ENCODE peak calls at places on chromosome 15, in six cellular contexts. W, A, Z, N, C and D are unnamed samples.

GRCh38 chr15:65795663-65796201 is 3.6 kb upstream of the DENND4A start:
- DNase-seq in W (no peak), N (no peak), C (no peak), Z (no peak), A (no peak), D (no peak)

GRCh38 chr15:68672781-68673205 is 94.0 kb downstream of the CORO2B start:
- DNase-seq in A (no peak), N (no peak), W (peak), Z (no peak), C (peak), D (no peak)

GRCh38 chr15:92612891-92613290 is 42.7 kb downstream of the FAM174B start:
- DNase-seq in A (no peak), Z (no peak), N (no peak), C (no peak), W (no peak), D (no peak)

GRCh38 chr15:70406624-70407390 is 309.1 kb upstream of the TLE3 start:
- DNase-seq in A (no peak), N (no peak), W (no peak), C (no peak), Z (no peak), D (no peak)

GRCh38 chr15:63604281-63604680 is 7.1 kb downstream of the FBXL22 start:
- DNase-seq in A (no peak), C (no peak), W (no peak), N (no peak), Z (no peak), D (no peak)

GRCh38 chr15:38671675-38672141 is 107.1 kb upstream of the RASGRP1 start:
- DNase-seq in Z (no peak), N (no peak), W (no peak), C (peak), A (no peak), D (no peak)

GRCh38 chr15:37045859-37046318 is 54.5 kb downstream of the MEIS2 start:
- DNase-seq in C (no peak), Z (no peak), W (no peak), A (no peak), N (no peak), D (no peak)

GRCh38 chr15:63945005-63945788 is 101.1 kb downstream of the DAPK2 start:
- DNase-seq in A (peak), Z (peak), W (peak), C (peak), N (peak), D (peak)

GRCh38 chr15:33027636-33028035 is 166.9 kb downstream of the FMN1 start:
- DNase-seq in N (no peak), C (no peak), A (no peak), Z (no peak), W (no peak), D (no peak)

GRCh38 chr15:58528197-58528870 is 96.5 kb downstream of the LIPC start:
- DNase-seq in C (peak), W (peak), A (no peak), Z (no peak), N (no peak), D (no peak)

GRCh38 chr15:100030586-100031249 is 297.5 kb upstream of the LYSMD4 start:
- DNase-seq in Z (no peak), W (no peak), N (no peak), A (no peak), C (peak), D (no peak)

GRCh38 chr15:65377976-65378366 is at the start of gene IGDCC3:
- DNase-seq in C (no peak), N (no peak), W (no peak), Z (no peak), A (peak), D (no peak)

GRCh38 chr15:51661072-51661471 is 20.2 kb upstream of the SCG3 start:
- DNase-seq in Z (no peak), A (no peak), W (no peak), C (no peak), N (no peak), D (no peak)

GRCh38 chr15:22887157-22887951 is 48.9 kb downstream of the NIPA2 start:
- DNase-seq in C (peak), N (peak), W (no peak), A (peak), Z (no peak), D (peak)

GRCh38 chr15:38879909-38880471 is 315.4 kb upstream of the RASGRP1 start:
- DNase-seq in A (no peak), Z (no peak), W (no peak), N (peak), C (peak), D (no peak)

GRCh38 chr15:58346361-58346760 is 85.4 kb upstream of the LIPC start:
- DNase-seq in Z (no peak), C (no peak), N (no peak), W (peak), A (no peak), D (no peak)

GRCh38 chr15:94186770-94187331 is 44.5 kb upstream of the MCTP2 start:
- DNase-seq in C (no peak), N (no peak), W (no peak), A (no peak), Z (no peak), D (no peak)

GRCh38 chr15:100236981-100237720 is 104.6 kb downstream of the ADAMTS17 start:
- DNase-seq in N (no peak), A (no peak), C (no peak), Z (no peak), W (no peak), D (no peak)

GRCh38 chr15:42650208-42651066 is 75.0 kb downstream of the STARD9 start:
- DNase-seq in C (peak), W (peak), Z (no peak), N (peak), A (peak), D (peak)

GRCh38 chr15:88238618-88239430 is 17.7 kb downstream of the NTRK3 start:
- DNase-seq in C (peak), A (no peak), W (no peak), N (no peak), Z (no peak), D (no peak)

GRCh38 chr15:66433726-66434125 is 47.0 kb downstream of the MAP2K1 start:
- DNase-seq in C (peak), A (no peak), W (no peak), N (no peak), Z (no peak), D (no peak)

GRCh38 chr15:62209322-62209721 is 44.2 kb upstream of the C2CD4B start:
- DNase-seq in N (no peak), W (no peak), Z (no peak), C (no peak), A (no peak), D (no peak)

GRCh38 chr15:90691369-90691768 is 25.8 kb upstream of the BLM start:
- DNase-seq in Z (no peak), C (no peak), N (no peak), W (no peak), A (no peak), D (no peak)

GRCh38 chr15:80780416-80781221 is 1.4 kb downstream of the CEMIP start:
- DNase-seq in W (peak), N (peak), A (peak), Z (no peak), C (peak), D (no peak)

GRCh38 chr15:70783610-70784021 is 20.3 kb upstream of the UACA start:
- DNase-seq in Z (no peak), A (no peak), N (no peak), C (peak), W (peak), D (no peak)

GRCh38 chr15:47870956-47871625 is 153.8 kb downstream of the SEMA6D start:
- DNase-seq in A (no peak), W (no peak), N (no peak), C (peak), Z (no peak), D (no peak)

GRCh38 chr15:79185199-79185598 is 94.6 kb upstream of the RASGRF1 start:
- DNase-seq in W (peak), C (no peak), A (peak), N (no peak), Z (no peak), D (no peak)

GRCh38 chr15:38073278-38073930 is 139.0 kb downstream of the TMCO5A start:
- DNase-seq in N (peak), W (peak), A (no peak), Z (no peak), C (peak), D (peak)

GRCh38 chr15:29682781-29683180 is 139.5 kb downstream of the TJP1 start:
- DNase-seq in A (no peak), Z (no peak), N (no peak), C (peak), W (no peak), D (no peak)

GRCh38 chr15:58078591-58078990 is 13.1 kb upstream of the ALDH1A2 start:
- DNase-seq in Z (no peak), A (no peak), N (no peak), W (no peak), C (no peak), D (no peak)

GRCh38 chr15:58247803-58248503 is 109.8 kb downstream of the AQP9 start:
- DNase-seq in Z (no peak), W (no peak), C (peak), A (no peak), N (peak), D (no peak)

GRCh38 chr15:77251662-77252061 is 168.2 kb downstream of the PEAK1 start:
- DNase-seq in N (no peak), Z (no peak), W (no peak), A (peak), C (peak), D (no peak)
- TF ChIP-seq POLR2A in N (no peak), Z (no peak), W (no peak), A (no peak), C (no peak), D (no peak)

DNA sequence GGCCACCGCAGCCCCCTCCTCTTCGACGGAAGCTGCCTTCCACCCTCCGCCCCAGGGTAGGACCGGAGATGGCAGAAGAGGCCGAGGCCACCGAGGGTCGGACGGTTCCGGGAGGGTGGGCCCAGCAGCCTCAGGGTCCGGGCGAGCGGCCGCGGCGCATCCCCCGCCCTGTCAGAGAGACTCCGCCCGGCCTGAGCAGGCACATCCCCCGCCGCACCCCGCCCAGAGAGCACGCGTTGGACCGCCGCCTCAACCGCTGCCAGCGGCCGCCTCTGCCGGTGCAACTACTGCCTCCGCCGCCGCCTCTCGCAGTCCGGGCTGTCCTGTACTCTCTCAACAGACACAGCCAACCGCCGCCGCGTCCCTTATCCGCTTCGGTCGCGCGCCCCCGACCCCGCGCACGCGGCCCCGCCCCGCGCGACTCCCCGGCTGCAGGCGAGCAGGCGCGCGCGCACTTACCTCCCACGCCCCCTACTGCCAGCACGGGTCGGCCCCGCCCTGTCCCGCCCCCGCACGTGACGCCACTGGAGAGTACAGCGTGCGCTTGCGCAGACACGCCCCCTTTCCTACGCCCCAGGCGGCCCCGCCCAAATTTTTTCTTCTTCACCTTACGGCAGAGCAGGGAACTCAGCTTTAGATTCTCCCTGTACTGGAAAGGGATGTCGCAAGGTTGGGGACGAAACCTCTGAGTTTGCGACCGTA is at the start of gene MYO9A:
- DNase-seq in Z (peak), N (peak), C (peak), W (peak), A (peak), D (peak)
- TF ChIP-seq POLR2A in Z (no peak), N (peak), C (peak), W (peak), A (no peak), D (peak)

GRCh38 chr15:34584996-34585395 is 1.5 kb upstream of the GOLGA8B start:
- DNase-seq in Z (no peak), C (no peak), N (no peak), W (no peak), A (no peak), D (no peak)

GRCh38 chr15:34584321-34584668 is 844 bp upstream of the GOLGA8B start:
- DNase-seq in W (no peak), C (no peak), N (no peak), Z (no peak), A (peak), D (no peak)

GRCh38 chr15:34582461-34583357 is 742 bp downstream of the GOLGA8B start:
- DNase-seq in W (peak), C (peak), A (peak), N (no peak), Z (no peak), D (peak)

GRCh38 chr15:34583399-34584320 is at the start of gene GOLGA8B:
- DNase-seq in W (peak), C (peak), Z (no peak), N (peak), A (peak), D (peak)

DNA sequence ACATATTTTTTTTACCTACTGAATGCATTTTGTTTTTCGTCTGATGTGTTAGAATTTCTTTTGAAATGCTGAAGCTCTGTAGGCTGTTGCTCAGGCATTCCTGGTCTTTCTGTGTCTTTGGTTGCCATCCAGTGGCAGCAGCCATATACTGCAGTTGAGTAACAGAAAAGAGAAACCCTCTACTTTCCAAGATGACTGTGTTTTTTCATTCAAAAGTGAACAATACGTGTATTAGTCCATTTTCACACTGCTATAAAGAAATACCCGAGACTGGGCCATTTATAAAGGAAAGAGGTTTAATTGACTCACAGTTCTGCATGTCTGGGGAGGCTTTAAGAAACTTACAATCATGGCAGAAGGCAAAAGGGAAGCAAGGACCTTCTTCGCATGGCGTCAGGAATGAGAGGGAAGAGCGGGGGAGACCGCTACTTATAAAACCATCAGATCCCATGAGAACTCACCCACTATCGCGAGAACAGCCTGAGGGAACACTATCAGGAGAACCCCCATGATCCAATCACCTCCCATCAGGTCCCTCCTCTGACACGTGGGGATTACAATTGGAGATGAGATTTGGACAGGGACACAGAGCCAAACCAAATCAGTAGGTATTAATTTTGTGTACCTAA is 4.7 kb upstream of the GOLGA8B start:
- DNase-seq in Z (no peak), N (peak), C (peak), W (peak), A (peak), D (peak)
- TF ChIP-seq POLR2A in Z (no peak), N (no peak), C (peak), W (peak), A (peak), D (peak)

GRCh38 chr15:75348034-75348562 is 1.3 kb downstream of the NEIL1 start:
- DNase-seq in N (no peak), Z (no peak), W (no peak), A (peak), C (no peak), D (no peak)

GRCh38 chr15:75348563-75349350 is 1.9 kb downstream of the NEIL1 start:
- DNase-seq in Z (no peak), A (peak), N (no peak), C (no peak), W (no peak), D (no peak)

GRCh38 chr15:75352186-75352585 is 5.3 kb downstream of the NEIL1 start:
- DNase-seq in W (no peak), C (no peak), A (no peak), N (no peak), Z (no peak), D (no peak)

GRCh38 chr15:75349851-75350588 is 3.2 kb downstream of the NEIL1 start:
- DNase-seq in N (no peak), Z (no peak), A (no peak), C (no peak), W (no peak), D (no peak)

DNA sequence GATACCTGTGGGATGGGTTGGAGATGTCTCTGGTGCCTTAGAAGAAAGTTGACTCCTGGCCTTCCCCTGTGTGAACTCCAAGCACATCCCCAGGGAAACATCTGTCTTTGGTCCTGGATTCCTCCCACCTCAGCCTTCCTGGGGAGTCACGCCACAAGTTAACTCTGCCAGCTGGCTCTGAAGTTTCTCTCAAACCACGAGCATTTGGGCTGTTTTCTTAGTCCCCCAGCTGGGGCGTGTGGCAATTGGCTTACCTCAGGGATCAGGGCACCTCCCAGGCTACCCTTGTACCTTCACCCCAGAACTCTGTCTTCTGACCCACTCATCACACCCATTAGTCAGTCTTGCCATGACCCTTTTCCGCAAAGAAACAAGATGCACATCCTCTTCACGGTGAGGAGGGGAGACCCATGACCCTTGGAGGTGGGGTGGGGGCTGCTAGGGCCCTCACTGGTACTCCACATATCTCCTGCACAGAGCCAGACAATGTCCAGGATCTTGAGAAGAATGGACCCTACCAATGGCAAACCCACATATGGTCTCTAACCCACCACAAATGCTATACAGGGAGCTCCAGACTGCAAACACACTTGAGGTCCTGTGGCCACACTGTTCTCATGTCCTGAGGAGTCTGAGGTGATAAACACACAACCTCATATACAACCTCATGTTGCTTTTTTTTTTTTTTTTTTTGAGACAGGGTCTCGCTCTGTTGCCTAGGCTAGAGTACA is 3.9 kb downstream of the NEIL1 start:
- DNase-seq in W (no peak), A (no peak), N (no peak), Z (no peak), C (no peak), D (no peak)
- TF ChIP-seq POLR2A in W (no peak), A (no peak), N (no peak), Z (no peak), C (no peak), D (no peak)